ENCODE peak calls at places on chromosomes 11 and 22, in four cellular contexts. W, L, K and D are unnamed samples.

GRCh38 chr11:3153291-3153861 is 11.7 kb downstream of the OSBPL5 start:
- DNase-seq in W (no peak), L (no peak), K (no peak), D (no peak)

GRCh38 chr11:1488575-1489180 is 2.1 kb upstream of the MOB2 start:
- DNase-seq in W (no peak), L (no peak), K (no peak), D (no peak)

GRCh38 chr11:11292839-11293238 is 60.2 kb downstream of the CSNK2A3 start:
- DNase-seq in W (no peak), L (no peak), K (no peak), D (no peak)

GRCh38 chr11:98423933-98424332 is 596.8 kb upstream of the CNTN5 start:
- DNase-seq in W (no peak), L (no peak), K (no peak), D (no peak)

GRCh38 chr11:82750643-82751139 is 17.0 kb upstream of the FAM181B start:
- DNase-seq in W (no peak), L (no peak), K (no peak), D (peak)

GRCh38 chr11:34910817-34911216 is 5.4 kb downstream of the APIP start:
- DNase-seq in W (no peak), L (no peak), K (no peak), D (no peak)

GRCh38 chr11:132959663-132960062 is 572.6 kb downstream of the OPCML start:
- DNase-seq in W (no peak), L (no peak), K (no peak), D (no peak)

GRCh38 chr11:123357990-123358827 is 71.9 kb upstream of the GRAMD1B start:
- DNase-seq in W (no peak), L (no peak), K (no peak), D (peak)

GRCh38 chr11:76891285-76891684 is 30.6 kb downstream of the ACER3 start:
- DNase-seq in W (no peak), L (no peak), K (no peak), D (no peak)

GRCh38 chr11:120124355-120124754 is 13.6 kb downstream of the TRIM29 start:
- DNase-seq in W (no peak), L (no peak), K (no peak), D (no peak)

GRCh38 chr11:9607511-9607899 is 34.0 kb downstream of the WEE1 start:
- DNase-seq in W (no peak), L (no peak), K (no peak), D (no peak)

GRCh38 chr11:3162410-3163240 is 2.5 kb downstream of the OSBPL5 start:
- DNase-seq in W (peak), L (no peak), K (no peak), D (no peak)

GRCh38 chr11:91394718-91395414 is 829.8 kb upstream of the FAT3 start:
- DNase-seq in W (no peak), L (no peak), K (no peak), D (no peak)

GRCh38 chr22:49904040-49904369 is 14.2 kb downstream of the ALG12 start:
- DNase-seq in W (no peak), L (no peak), K (no peak), D (no peak)

GRCh38 chr22:33871935-33872334 is 48.3 kb downstream of the LARGE1 start:
- DNase-seq in W (no peak), L (no peak), K (no peak), D (no peak)

GRCh38 chr11:93843906-93844305 is 6.5 kb downstream of the VSTM5 start:
- DNase-seq in W (no peak), L (no peak), K (no peak), D (no peak)

GRCh38 chr22:37609240-37610152 is 862 bp downstream of the GGA1 start:
- DNase-seq in W (no peak), L (no peak), K (no peak), D (no peak)

GRCh38 chr11:132921597-132921996 is 610.7 kb downstream of the OPCML start:
- DNase-seq in W (no peak), L (no peak), K (no peak), D (no peak)

GRCh38 chr11:64251986-64252837 is 882 bp downstream of the PLCB3 start:
- DNase-seq in W (peak), L (no peak), K (no peak), D (no peak)

GRCh38 chr11:67287355-67288197 is 1.5 kb upstream of the ANKRD13D start:
- DNase-seq in W (no peak), L (no peak), K (no peak), D (no peak)

GRCh38 chr11:131748146-131749050 is 378.0 kb downstream of the NTM start:
- DNase-seq in W (peak), L (no peak), K (no peak), D (peak)

GRCh38 chr11:111765320-111765983 is 737 bp downstream of the PPP2R1B start:
- DNase-seq in W (no peak), L (no peak), K (no peak), D (no peak)